ENCODE peak calls at places on chromosomes 7 and 10, in nine cellular contexts. I, U, Z, S, D, X, C, R and F are unnamed samples.

GRCh38 chr7:133015879-133016278 is 66.0 kb downstream of the CHCHD3 start:
- DNase-seq in I (no peak), U (no peak), Z (no peak), S (no peak), D (no peak), X (no peak), C (no peak), R (no peak), F (no peak)

GRCh38 chr7:112937651-112938390 is 147.6 kb upstream of the TMEM168 start:
- DNase-seq in I (no peak), U (no peak), Z (no peak), S (no peak), D (no peak), X (no peak), C (no peak), R (no peak), F (no peak)

GRCh38 chr7:33080326-33080725 is 17.8 kb upstream of the NT5C3A start:
- DNase-seq in I (no peak), U (no peak), Z (no peak), S (no peak), D (no peak), X (no peak), C (no peak), R (no peak), F (no peak)

GRCh38 chr10:6136215-6137201 is 47.7 kb downstream of the RBM17 start:
- DNase-seq in I (no peak), U (no peak), Z (peak), S (no peak), D (no peak), X (no peak), C (peak), R (no peak), F (no peak)

GRCh38 chr10:15245530-15245929 is 77.0 kb upstream of the NMT2 start:
- DNase-seq in I (no peak), U (no peak), Z (no peak), S (no peak), D (peak), X (peak), C (no peak), R (no peak), F (no peak)

GRCh38 chr7:79462334-79462733 is 8.9 kb upstream of the MAGI2 start:
- DNase-seq in I (no peak), U (no peak), Z (no peak), S (no peak), D (no peak), X (no peak), C (no peak), R (no peak), F (no peak)

GRCh38 chr10:79221110-79222051 is 125.9 kb upstream of the PPIF start:
- DNase-seq in I (peak), U (peak), Z (peak), S (peak), D (no peak), X (no peak), C (no peak), R (peak), F (no peak)

GRCh38 chr7:24244554-24244953 is 39.4 kb upstream of the NPY start:
- DNase-seq in I (no peak), U (no peak), Z (no peak), S (no peak), D (no peak), X (no peak), C (no peak), R (no peak), F (no peak)

GRCh38 chr7:13850185-13850752 is 139.2 kb downstream of the ETV1 start:
- DNase-seq in I (no peak), U (no peak), Z (no peak), S (no peak), D (no peak), X (peak), C (peak), R (no peak), F (no peak)

GRCh38 chr7:99762680-99763327 is 21.2 kb downstream of the CYP3A4 start:
- DNase-seq in I (no peak), U (peak), Z (no peak), S (peak), D (no peak), X (no peak), C (no peak), R (peak), F (no peak)

GRCh38 chr10:69392481-69393000 is 24.2 kb downstream of the TACR2 start:
- DNase-seq in I (peak), U (peak), Z (peak), S (peak), D (peak), X (peak), C (peak), R (peak), F (peak)

GRCh38 chr10:28542728-28543127 is 9.8 kb downstream of the WAC start:
- DNase-seq in I (no peak), U (no peak), Z (no peak), S (no peak), D (no peak), X (no peak), C (no peak), R (no peak), F (no peak)

GRCh38 chr10:28541695-28542365 is 8.9 kb downstream of the WAC start:
- DNase-seq in I (no peak), U (no peak), Z (no peak), S (no peak), D (no peak), X (no peak), C (no peak), R (no peak), F (no peak)

GRCh38 chr10:28535846-28536245 is 2.9 kb downstream of the WAC start:
- DNase-seq in I (no peak), U (no peak), Z (no peak), S (no peak), D (no peak), X (no peak), C (no peak), R (no peak), F (no peak)

GRCh38 chr10:28544058-28544457 is 11.1 kb downstream of the WAC start:
- DNase-seq in I (no peak), U (no peak), Z (no peak), S (no peak), D (no peak), X (no peak), C (no peak), R (no peak), F (no peak)

DNA sequence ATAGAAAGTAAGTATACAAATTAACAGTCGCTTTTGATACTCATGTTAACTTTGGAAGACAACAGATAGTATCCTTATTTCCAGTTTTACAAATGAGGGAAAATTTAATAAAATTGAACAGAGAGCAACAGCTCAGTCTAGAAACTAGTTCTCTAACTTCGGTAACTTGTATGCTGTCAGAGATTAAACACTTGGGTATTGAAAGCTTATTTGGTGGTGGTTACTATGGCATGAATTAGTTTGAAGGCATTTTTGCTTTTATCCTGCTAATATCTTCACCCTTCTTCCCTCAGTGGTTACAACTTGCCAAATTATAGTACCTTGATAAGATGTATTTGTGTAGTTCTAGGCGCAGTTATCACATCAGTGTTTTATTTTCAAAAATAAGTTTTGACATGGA is 7.2 kb downstream of the WAC start:
- DNase-seq in I (no peak), U (no peak), Z (no peak), S (no peak), D (no peak), X (no peak), C (no peak), R (no peak), F (no peak)
- H3K4me3 ChIP-seq in I (no peak), U (no peak), Z (no peak), S (no peak), D (no peak), X (no peak), C (no peak), R (no peak), F (no peak)

DNA sequence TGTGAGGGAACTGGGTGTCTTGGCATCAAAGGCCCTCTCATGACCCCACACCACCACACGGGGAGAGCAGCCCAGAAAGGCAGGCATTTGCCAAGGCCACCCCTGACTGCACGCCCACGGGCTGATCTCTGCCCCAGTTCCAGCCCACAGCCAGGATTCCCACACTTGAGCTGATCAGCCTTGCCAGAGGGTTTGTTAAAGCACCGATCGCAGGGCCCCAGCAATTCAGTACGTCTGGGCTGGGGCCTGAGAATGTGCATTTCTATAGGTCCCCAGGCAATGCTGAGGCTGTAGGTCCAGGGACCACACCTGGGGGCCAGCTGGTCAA is 103.9 kb downstream of the TNS3 start:
- DNase-seq in I (no peak), U (no peak), Z (peak), S (peak), D (no peak), X (no peak), C (no peak), R (no peak), F (no peak)
- H3K27ac ChIP-seq in I (no peak), U (peak), Z (no peak), S (peak), D (no peak), X (no peak), C (no peak), R (peak), F (peak)

GRCh38 chr10:62443866-62444265 is 69.7 kb downstream of the ZNF365 start:
- DNase-seq in I (no peak), U (no peak), Z (no peak), S (no peak), D (no peak), X (no peak), C (no peak), R (no peak), F (no peak)
- H3K4me3 ChIP-seq in I (no peak), U (no peak), Z (no peak), S (no peak), D (no peak), X (no peak), C (no peak), R (no peak), F (no peak)

DNA sequence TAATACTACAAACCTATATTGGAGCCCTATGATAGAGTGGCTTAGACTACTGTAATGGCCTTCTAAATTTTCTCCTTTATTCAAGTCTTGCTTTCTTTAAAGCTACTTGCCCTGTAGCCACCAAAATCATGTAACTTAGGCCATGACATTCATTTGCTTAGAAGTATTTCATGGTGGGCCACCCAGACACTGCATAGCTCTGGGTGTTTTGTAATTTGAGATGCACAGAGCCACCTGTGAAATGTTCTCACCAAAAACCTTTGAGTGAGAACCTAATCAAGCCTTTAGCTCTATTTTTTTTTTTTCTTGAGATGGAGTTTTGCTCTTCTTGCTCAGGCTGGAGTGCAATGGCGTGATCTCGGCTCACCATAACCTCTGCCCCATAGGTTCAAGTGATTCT is 133.6 kb downstream of the RNF216 start:
- DNase-seq in I (no peak), U (no peak), Z (no peak), S (no peak), D (no peak), X (no peak), C (no peak), R (no peak), F (no peak)
- H3K27ac ChIP-seq in I (no peak), U (no peak), Z (no peak), S (no peak), D (no peak), X (no peak), C (no peak), R (no peak), F (no peak)

DNA sequence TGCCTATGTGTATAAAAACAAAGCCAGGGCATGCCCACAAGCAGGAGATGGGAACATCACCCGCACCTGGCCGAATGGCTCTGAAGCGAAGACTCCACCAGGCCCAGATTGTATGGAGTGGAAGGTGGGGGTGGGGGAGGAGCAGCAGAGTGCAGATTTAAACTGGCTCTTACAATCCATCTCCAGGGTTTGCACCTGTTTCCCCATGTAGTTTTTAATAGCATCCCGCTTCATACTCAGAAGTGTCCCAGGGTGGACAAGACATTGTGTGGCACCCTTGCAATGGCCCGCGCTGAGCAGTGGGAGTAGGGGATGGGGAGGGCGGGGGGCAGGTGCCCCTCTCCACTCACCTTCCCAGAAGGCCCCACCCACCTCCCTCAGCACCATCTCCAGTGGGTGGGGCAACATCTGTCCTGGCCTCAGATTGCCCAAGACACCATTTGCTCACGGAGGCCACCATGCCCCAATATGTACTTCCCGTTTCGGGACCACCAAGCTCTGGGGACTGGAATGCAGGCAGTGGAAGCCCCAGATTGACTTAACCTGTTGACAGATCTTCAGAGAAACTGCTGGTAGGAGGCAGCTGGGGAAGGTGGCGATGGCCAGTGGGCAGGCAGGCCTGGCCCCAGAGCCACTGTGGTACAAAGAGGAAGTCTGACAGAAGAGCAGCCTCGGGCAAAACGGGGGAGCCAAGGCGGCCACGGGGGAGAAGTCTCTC is 23.0 kb downstream of the VSIR start:
- DNase-seq in I (no peak), U (no peak), Z (no peak), S (no peak), D (no peak), X (no peak), C (no peak), R (no peak), F (no peak)
- H3K4me3 ChIP-seq in I (no peak), U (no peak), Z (no peak), S (no peak), D (no peak), X (no peak), C (no peak), R (no peak), F (no peak)

DNA sequence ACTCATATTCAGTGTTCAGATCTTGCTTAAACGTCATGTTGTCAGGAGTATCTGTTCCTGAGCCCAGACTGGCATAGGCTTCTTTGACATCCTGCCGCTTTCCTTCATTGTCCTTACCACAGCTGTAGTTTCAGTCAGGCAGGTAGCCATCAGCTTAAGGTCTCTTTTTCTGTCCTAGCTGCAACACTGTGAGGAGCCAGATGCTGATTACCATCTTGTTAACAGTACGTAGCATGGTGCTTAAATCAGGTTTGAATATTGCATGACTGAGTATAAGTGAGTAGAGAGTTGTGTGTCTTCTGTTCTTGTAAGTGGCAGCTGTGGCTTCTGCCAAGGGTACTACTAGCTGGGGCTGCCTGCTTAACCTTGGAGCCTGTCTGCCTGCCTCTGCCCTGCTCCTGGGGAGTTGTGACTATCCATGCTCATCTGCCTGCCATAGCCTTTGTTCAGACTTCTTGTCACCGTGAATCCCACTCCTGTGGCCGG is 92.6 kb downstream of the MAPK8 start:
- DNase-seq in I (no peak), U (no peak), Z (no peak), S (no peak), D (no peak), X (no peak), C (no peak), R (no peak), F (no peak)
- H3K27ac ChIP-seq in I (no peak), U (no peak), Z (no peak), S (no peak), D (no peak), X (no peak), C (no peak), R (no peak), F (no peak)

GRCh38 chr7:27181176-27181520 is 3.9 kb downstream of the HOXA11 start:
- DNase-seq in I (peak), U (no peak), Z (no peak), S (peak), D (no peak), X (no peak), C (no peak), R (no peak), F (no peak)

GRCh38 chr7:27178366-27178765 is 4.2 kb upstream of the HOXA10 start:
- DNase-seq in I (peak), U (no peak), Z (no peak), S (peak), D (peak), X (no peak), C (no peak), R (no peak), F (no peak)

GRCh38 chr7:27180431-27181175 is 4.4 kb downstream of the HOXA11 start:
- DNase-seq in I (peak), U (no peak), Z (no peak), S (peak), D (peak), X (no peak), C (no peak), R (no peak), F (no peak)

GRCh38 chr7:27179030-27179429 is 4.9 kb upstream of the HOXA10 start:
- DNase-seq in I (peak), U (peak), Z (no peak), S (no peak), D (peak), X (no peak), C (no peak), R (no peak), F (no peak)

DNA sequence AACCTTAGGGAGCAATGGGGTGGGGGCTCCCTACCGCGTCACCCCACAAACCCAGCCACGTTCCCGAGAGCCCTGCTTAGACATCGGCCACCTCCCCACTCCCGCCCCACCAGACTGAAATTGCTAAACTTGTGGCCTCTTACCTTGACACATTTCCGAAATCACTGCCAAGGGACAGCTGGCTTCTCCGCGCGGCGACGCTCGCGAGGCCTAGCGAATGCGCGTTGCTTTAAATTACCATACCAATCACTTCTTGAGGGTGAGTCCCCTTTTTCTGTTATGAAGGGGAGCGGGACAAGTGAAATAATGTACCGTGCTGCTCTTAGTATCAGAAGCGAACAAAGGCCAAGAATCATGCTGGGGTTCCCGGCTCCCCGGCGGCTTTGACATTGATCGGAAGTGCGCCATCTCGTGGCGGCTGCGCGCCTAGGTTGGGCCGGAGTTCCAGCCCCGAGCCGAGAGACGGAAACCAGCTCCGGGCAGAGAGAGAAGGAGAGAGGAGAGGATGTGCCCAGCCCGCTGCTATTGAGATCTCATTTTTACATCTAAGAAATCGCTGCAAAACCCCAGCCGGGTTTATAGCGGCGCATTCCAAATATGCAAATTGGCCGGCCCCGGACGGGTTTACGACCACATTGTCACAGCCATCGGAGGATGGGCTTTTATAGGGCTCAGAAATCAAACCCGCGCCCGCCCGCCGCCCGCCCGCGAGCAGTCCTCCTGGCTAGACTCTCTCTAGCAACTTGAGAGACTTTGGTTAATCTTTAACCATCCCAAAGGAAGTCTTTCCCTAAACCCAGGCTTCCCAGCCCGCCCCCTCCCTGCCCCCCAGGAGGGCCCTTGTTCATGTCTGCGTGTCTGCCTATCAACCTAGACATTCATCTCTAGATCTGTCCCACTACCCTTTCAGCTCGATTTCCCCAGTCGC is 5.3 kb downstream of the HOXA11 start:
- DNase-seq in I (peak), U (peak), Z (no peak), S (peak), D (peak), X (peak), C (peak), R (peak), F (no peak)
- H3K4me3 ChIP-seq in I (peak), U (peak), Z (peak), S (no peak), D (peak), X (peak), C (no peak), R (no peak), F (peak)

GRCh38 chr7:5692112-5692844 is 89.2 kb downstream of the RNF216 start:
- DNase-seq in I (peak), U (peak), Z (peak), S (peak), D (no peak), X (peak), C (no peak), R (peak), F (peak)

GRCh38 chr7:5692845-5693278 is 88.6 kb downstream of the RNF216 start:
- DNase-seq in I (no peak), U (no peak), Z (no peak), S (no peak), D (no peak), X (peak), C (no peak), R (no peak), F (no peak)

GRCh38 chr7:5689716-5690115 is 91.7 kb downstream of the RNF216 start:
- DNase-seq in I (peak), U (no peak), Z (no peak), S (no peak), D (no peak), X (no peak), C (no peak), R (no peak), F (no peak)

GRCh38 chr7:5691536-5692090 is 89.8 kb downstream of the RNF216 start:
- DNase-seq in I (no peak), U (no peak), Z (no peak), S (no peak), D (no peak), X (peak), C (no peak), R (no peak), F (no peak)

GRCh38 chr7:5690931-5691461 is 90.5 kb downstream of the RNF216 start:
- DNase-seq in I (no peak), U (peak), Z (no peak), S (no peak), D (no peak), X (no peak), C (no peak), R (no peak), F (no peak)
- H3K27ac ChIP-seq in I (peak), U (peak), Z (peak), S (peak), D (no peak), X (peak), C (peak), R (peak), F (peak)

GRCh38 chr7:128361463-128362441 is at the start of gene PRRT4:
- DNase-seq in I (no peak), U (peak), Z (peak), S (peak), D (peak), X (no peak), C (peak), R (peak), F (no peak)
- H3K4me3 ChIP-seq in I (peak), U (peak), Z (peak), S (peak), D (peak), X (peak), C (peak), R (peak), F (peak)